ENCODE peak calls at places on chromosome 2, in six cellular contexts. A is fibroblast of pulmonary artery, Z is cardiac muscle cell, Q is KBM-7, B is NCI-H2029, Y is ELR. G is an unnamed sample.

GRCh38 chr2:191622374-191623320 is 55.3 kb upstream of the NABP1 start:
- DNase-seq in Y (no peak), Z (no peak), A (no peak), B (no peak), Q (peak), G (no peak)

GRCh38 chr2:37020212-37020886 is 54.0 kb upstream of the STRN start:
- DNase-seq in Y (peak), Z (peak), B (no peak), Q (no peak), A (peak), G (no peak)

GRCh38 chr2:43224131-43224570 is 2.3 kb downstream of the ZFP36L2 start:
- DNase-seq in A (peak), B (no peak), Q (peak), Z (peak), Y (peak), G (peak)

GRCh38 chr2:219163156-219163555 is 2.5 kb upstream of the NHEJ1 start:
- DNase-seq in Y (no peak), Q (no peak), B (no peak), A (no peak), Z (no peak), G (no peak)

GRCh38 chr2:172970660-172971059 is 105.0 kb upstream of the MAP3K20 start:
- DNase-seq in B (no peak), Y (no peak), Z (no peak), Q (no peak), A (no peak), G (no peak)

GRCh38 chr2:75607988-75608683 is 38.4 kb upstream of the MRPL19 start:
- DNase-seq in B (no peak), Y (peak), Q (no peak), A (no peak), Z (no peak), G (no peak)

GRCh38 chr2:75619992-75620740 is 26.4 kb upstream of the MRPL19 start:
- DNase-seq in Z (no peak), Y (peak), B (no peak), A (no peak), Q (no peak), G (no peak)

GRCh38 chr2:235026649-235027557 is 75.1 kb downstream of the SH3BP4 start:
- DNase-seq in Z (no peak), A (peak), Q (no peak), Y (peak), B (peak), G (peak)

GRCh38 chr2:18467727-18468363 is 92.6 kb downstream of the RDH14 start:
- DNase-seq in Y (no peak), A (no peak), Q (no peak), Z (no peak), B (no peak), G (no peak)

GRCh38 chr2:38184964-38185603 is 109.1 kb upstream of the CYP1B1 start:
- DNase-seq in Z (no peak), Y (peak), A (peak), Q (peak), B (no peak), G (no peak)

G was measured in HuH-7.5.